ENCODE peak calls at places on chromosomes 16 and 17, in five cellular contexts. X is Calu3; K is stimulated activated CD8-positive, alpha-beta memory T cell treated with anti-CD3 and anti-CD28 coated beads, Interleukin-4, amount 100 ng/mL, for 1 hour; T is activated gamma-delta T cell treated with anti-CD3 and anti-CD28 coated beads, Interleukin-2, amount 50 U/mL, for 16 hours; E is GM10248. H is an unnamed sample.

GRCh38 chr16:30958164-30959083 is 870 bp downstream of the SETD1A start:
- DNase-seq in X (peak; percentile 76), K (no peak), T (no peak), E (peak; percentile 83), H (no peak)

GRCh38 chr17:1693339-1693738 is 8.7 kb upstream of the PRPF8 start:
- DNase-seq in X (no peak), K (no peak), T (no peak), E (no peak), H (no peak)

GRCh38 chr16:78748471-78748929 is 649.0 kb downstream of the WWOX start:
- DNase-seq in X (no peak), K (no peak), T (no peak), E (no peak), H (no peak)

GRCh38 chr17:3911271-3912053 is 4.8 kb downstream of the P2RX1 start:
- DNase-seq in X (no peak), K (no peak), T (peak; percentile 46), E (peak; percentile 88), H (no peak)

GRCh38 chr17:78406396-78406795 is 27.9 kb downstream of the PGS1 start:
- DNase-seq in X (no peak), K (no peak), T (no peak), E (no peak), H (no peak)

GRCh38 chr17:50550661-50551432 is 3.9 kb downstream of the SPATA20 start:
- DNase-seq in X (peak; percentile 88), K (no peak), T (no peak), E (no peak), H (peak; percentile 56)

GRCh38 chr17:29613371-29613837 is 9.3 kb downstream of the CORO6 start:
- DNase-seq in X (no peak), K (peak; percentile 86), T (peak; percentile 89), E (peak; percentile 85), H (no peak)

GRCh38 chr16:65889533-65889966 is 476.9 kb upstream of the CDH5 start:
- DNase-seq in X (peak; percentile 48), K (no peak), T (no peak), E (no peak), H (no peak)

GRCh38 chr17:81842725-81843504 is 8.1 kb upstream of the PPP1R27 start:
- DNase-seq in X (no peak), K (no peak), T (no peak), E (no peak), H (no peak)

GRCh38 chr17:4968166-4968915 is 724 bp upstream of the SPAG7 start:
- DNase-seq in X (no peak), K (no peak), T (peak; percentile 16), E (peak; percentile 46), H (no peak)

GRCh38 chr17:36066365-36066945 is 2.4 kb downstream of the CCL18 start:
- DNase-seq in X (no peak), K (no peak), T (peak; percentile 25), E (no peak), H (no peak)

GRCh38 chr16:85424260-85425060 is 188.7 kb upstream of the GSE1 start:
- DNase-seq in X (no peak), K (no peak), T (no peak), E (no peak), H (no peak)

GRCh38 chr16:68298907-68299515 is 11.7 kb downstream of the SLC7A6OS start:
- DNase-seq in X (no peak), K (no peak), T (no peak), E (no peak), H (no peak)

GRCh38 chr17:17079336-17079735 is 37.1 kb downstream of the MPRIP start:
- DNase-seq in X (no peak), K (no peak), T (no peak), E (no peak), H (no peak)

GRCh38 chr17:34254146-34254545 is 939 bp upstream of the CCL2 start:
- DNase-seq in X (no peak), K (no peak), T (no peak), E (no peak), H (peak; percentile 78)

GRCh38 chr17:63998721-63999679 is 849 bp downstream of the PRR29 start:
- DNase-seq in X (no peak), K (no peak), T (no peak), E (no peak), H (no peak)

GRCh38 chr16:1991135-1991551 is 1.4 kb downstream of the SYNGR3 start:
- DNase-seq in X (no peak), K (no peak), T (no peak), E (peak; percentile 66), H (no peak)

GRCh38 chr17:57601328-57601727 is 143.8 kb downstream of the CCDC182 start:
- DNase-seq in X (no peak), K (no peak), T (peak; percentile 33), E (no peak), H (no peak)

GRCh38 chr17:16463341-16464000 is 28.5 kb downstream of the LRRC75A start:
- DNase-seq in X (peak; percentile 50), K (no peak), T (no peak), E (no peak), H (no peak)

GRCh38 chr16:1265826-1266225 is 10.0 kb downstream of the TPSD1 start:
- DNase-seq in X (no peak), K (no peak), T (no peak), E (no peak), H (no peak)

GRCh38 chr16:86292171-86292775 is 218.1 kb upstream of the FOXF1 start:
- DNase-seq in X (no peak), K (no peak), T (no peak), E (no peak), H (no peak)

GRCh38 chr16:79639576-79640311 is 39.2 kb upstream of the MAF start:
- DNase-seq in X (peak; percentile 84), K (no peak), T (no peak), E (no peak), H (no peak)

GRCh38 chr16:64865037-64865696 is 256.7 kb downstream of the CDH11 start:
- DNase-seq in X (no peak), K (no peak), T (no peak), E (no peak), H (no peak)

GRCh38 chr17:48718781-48719641 is 3.3 kb downstream of the PRAC1 start:
- DNase-seq in X (no peak), K (no peak), T (no peak), E (no peak), H (no peak)

H was measured in AG09309.